ENCODE peak calls at places on chromosomes 1 and 21, in four cellular contexts. One of them, this sample, is unnamed.

GRCh38 chr21:32777269-32777668 is 5.7 kb upstream of the PAXBP1 start:
- DNase-seq in GM12878: no peak
- DNase-seq in K562: no peak
- DNase-seq in HepG2: no peak
- DNase-seq in this sample: no peak

GRCh38 chr1:53107090-53107489 is 35.3 kb downstream of the SLC1A7 start:
- DNase-seq in K562: no peak
- DNase-seq in HepG2: no peak
- DNase-seq in GM12878: no peak
- DNase-seq in this sample: no peak

GRCh38 chr1:88983791-88984552 is 8.5 kb downstream of the KYAT3 start:
- DNase-seq in HepG2: peak
- DNase-seq in GM12878: no peak
- DNase-seq in K562: peak
- DNase-seq in this sample: no peak

GRCh38 chr1:242890211-242890741 is 364.8 kb downstream of the CEP170 start:
- DNase-seq in HepG2: no peak
- DNase-seq in K562: peak
- DNase-seq in GM12878: no peak
- DNase-seq in this sample: peak

GRCh38 chr21:31908106-31909031 is 35.5 kb downstream of the HUNK start:
- DNase-seq in GM12878: no peak
- DNase-seq in HepG2: peak
- DNase-seq in K562: no peak
- DNase-seq in this sample: peak

GRCh38 chr1:78145105-78145580 is 99.4 kb downstream of the GIPC2 start:
- DNase-seq in K562: peak
- DNase-seq in HepG2: peak
- DNase-seq in GM12878: no peak
- DNase-seq in this sample: peak

GRCh38 chr1:996851-997727 is 2.8 kb downstream of the HES4 start:
- DNase-seq in K562: no peak
- DNase-seq in GM12878: no peak
- DNase-seq in HepG2: no peak
- DNase-seq in this sample: no peak

GRCh38 chr21:22965455-22966125 is 1967.4 kb downstream of the NCAM2 start:
- DNase-seq in GM12878: no peak
- DNase-seq in K562: no peak
- DNase-seq in HepG2: no peak
- DNase-seq in this sample: no peak

GRCh38 chr1:87673748-87674147 is 345.1 kb downstream of the LMO4 start:
- DNase-seq in GM12878: no peak
- DNase-seq in HepG2: no peak
- DNase-seq in K562: no peak
- DNase-seq in this sample: no peak

GRCh38 chr21:14040386-14040785 is 170.4 kb downstream of the LIPI start:
- DNase-seq in GM12878: no peak
- DNase-seq in K562: no peak
- DNase-seq in HepG2: no peak
- DNase-seq in this sample: no peak

GRCh38 chr1:60428161-60428560 is 354.6 kb upstream of the C1orf87 start:
- DNase-seq in K562: no peak
- DNase-seq in GM12878: no peak
- DNase-seq in HepG2: no peak
- DNase-seq in this sample: no peak

GRCh38 chr1:1304331-1305299 is 3.1 kb downstream of the ACAP3 start:
- DNase-seq in HepG2: peak
- DNase-seq in K562: peak
- DNase-seq in GM12878: no peak
- DNase-seq in this sample: peak

DNA sequence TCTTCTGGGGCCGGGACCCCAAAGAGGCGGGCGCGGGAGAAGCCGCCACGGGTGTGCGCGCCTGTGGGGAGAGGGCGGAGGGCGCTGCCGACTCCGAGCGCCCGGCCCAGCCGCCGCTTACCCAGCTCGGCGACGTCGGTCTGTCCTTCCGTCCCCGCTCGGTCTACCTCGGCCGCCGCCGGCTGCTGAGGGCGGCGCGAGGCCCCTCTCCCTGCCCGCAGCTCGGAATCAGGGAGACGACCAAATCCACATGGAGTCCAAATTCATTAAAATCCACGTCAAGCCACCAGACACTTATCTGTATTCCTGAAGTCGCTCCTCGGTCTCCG is 698 bp downstream of the PLXNA2 start:
- DNase-seq in GM12878: no peak
- DNase-seq in K562: no peak
- DNase-seq in HepG2: no peak
- DNase-seq in this sample: no peak
- TF ChIP-seq ATF3 in GM12878: no peak
- TF ChIP-seq ATF3 in K562: no peak
- TF ChIP-seq ATF3 in HepG2: no peak
- TF ChIP-seq ATF3 in this sample: no peak

DNA sequence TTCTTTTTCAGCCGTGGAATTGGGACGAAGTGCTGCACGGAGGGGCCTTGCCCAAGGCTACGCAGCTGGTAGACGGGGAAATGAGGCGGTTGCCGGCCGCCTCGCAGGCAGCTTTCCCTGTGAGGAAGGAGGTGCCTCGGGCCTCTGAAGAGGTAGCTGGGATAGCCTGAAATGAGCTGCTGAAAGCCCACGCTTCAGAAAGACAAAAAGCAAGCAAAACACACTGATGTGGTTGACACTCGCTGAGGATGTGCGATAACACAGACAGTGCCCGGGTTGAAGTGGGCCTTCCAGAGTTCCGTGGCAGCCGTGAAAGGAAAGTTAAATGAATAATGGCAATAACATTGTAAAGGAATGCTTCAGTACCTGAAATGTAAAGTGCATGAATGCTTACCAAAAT is 47.2 kb downstream of the S1PR1 start:
- DNase-seq in GM12878: no peak
- DNase-seq in HepG2: no peak
- DNase-seq in K562: peak
- DNase-seq in this sample: no peak
- TF ChIP-seq TCF7 in GM12878: no peak
- TF ChIP-seq TCF7 in HepG2: no peak
- TF ChIP-seq TCF7 in K562: no peak
- TF ChIP-seq TCF7 in this sample: no peak

DNA sequence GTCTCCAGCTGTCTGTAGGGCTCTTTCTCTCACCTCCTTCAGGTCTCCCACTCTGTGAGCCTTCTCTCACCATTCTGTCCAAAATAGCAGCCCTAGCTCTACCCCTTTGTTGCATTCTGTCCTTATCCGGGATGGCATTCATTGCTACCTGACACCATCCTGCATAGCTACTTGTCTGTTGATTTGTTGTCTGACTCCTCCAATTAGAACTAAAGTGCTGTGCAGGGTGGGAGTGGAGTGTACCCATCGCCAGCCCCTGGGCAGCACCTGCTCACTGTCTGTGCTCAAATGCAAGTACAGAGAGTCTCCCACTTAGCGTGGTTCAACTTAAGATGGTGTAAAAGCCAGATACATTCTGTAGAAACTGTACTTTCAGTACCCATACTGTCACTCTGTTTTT is 8.9 kb downstream of the PGBD2 start:
- DNase-seq in K562: no peak
- DNase-seq in GM12878: no peak
- DNase-seq in HepG2: no peak
- DNase-seq in this sample: no peak
- TF ChIP-seq ATF2 in K562: no peak
- TF ChIP-seq ATF2 in GM12878: no peak
- TF ChIP-seq ATF2 in HepG2: no peak
- TF ChIP-seq ATF2 in this sample: no peak

GRCh38 chr1:48777219-48777895 is 666 bp upstream of the BEND5 start:
- DNase-seq in K562: no peak
- DNase-seq in HepG2: no peak
- DNase-seq in GM12878: no peak
- DNase-seq in this sample: no peak
- TF ChIP-seq ATF3 in K562: no peak
- TF ChIP-seq ATF3 in HepG2: no peak
- TF ChIP-seq ATF3 in GM12878: no peak
- TF ChIP-seq ATF3 in this sample: no peak

GRCh38 chr1:188433428-188433827 is 1604.7 kb downstream of the PLA2G4A start:
- DNase-seq in HepG2: no peak
- DNase-seq in GM12878: no peak
- DNase-seq in K562: no peak
- DNase-seq in this sample: no peak
- TF ChIP-seq TCF7 in HepG2: no peak
- TF ChIP-seq TCF7 in GM12878: no peak
- TF ChIP-seq TCF7 in K562: no peak
- TF ChIP-seq TCF7 in this sample: no peak

GRCh38 chr1:230110971-230111370 is 43.9 kb downstream of the GALNT2 start:
- DNase-seq in K562: no peak
- DNase-seq in HepG2: no peak
- DNase-seq in GM12878: no peak
- DNase-seq in this sample: no peak

GRCh38 chr1:230112782-230113181 is 45.7 kb downstream of the GALNT2 start:
- DNase-seq in HepG2: no peak
- DNase-seq in K562: no peak
- DNase-seq in GM12878: no peak
- DNase-seq in this sample: no peak

GRCh38 chr1:230113230-230113604 is 46.2 kb downstream of the GALNT2 start:
- DNase-seq in GM12878: no peak
- DNase-seq in K562: no peak
- DNase-seq in HepG2: no peak
- DNase-seq in this sample: no peak

GRCh38 chr1:230113605-230114241 is 46.7 kb downstream of the GALNT2 start:
- DNase-seq in GM12878: no peak
- DNase-seq in K562: no peak
- DNase-seq in HepG2: no peak
- DNase-seq in this sample: no peak

GRCh38 chr1:230112131-230112701 is 45.2 kb downstream of the GALNT2 start:
- DNase-seq in HepG2: no peak
- DNase-seq in K562: peak
- DNase-seq in GM12878: no peak
- DNase-seq in this sample: no peak
- TF ChIP-seq ATF2 in HepG2: no peak
- TF ChIP-seq ATF2 in K562: no peak
- TF ChIP-seq ATF2 in GM12878: no peak
- TF ChIP-seq ATF2 in this sample: no peak

GRCh38 chr1:71737768-71738167 is 544.6 kb downstream of the NEGR1 start:
- DNase-seq in K562: no peak
- DNase-seq in HepG2: no peak
- DNase-seq in GM12878: no peak
- DNase-seq in this sample: peak

GRCh38 chr1:71738256-71738655 is 544.1 kb downstream of the NEGR1 start:
- DNase-seq in HepG2: no peak
- DNase-seq in GM12878: no peak
- DNase-seq in K562: no peak
- DNase-seq in this sample: no peak

DNA sequence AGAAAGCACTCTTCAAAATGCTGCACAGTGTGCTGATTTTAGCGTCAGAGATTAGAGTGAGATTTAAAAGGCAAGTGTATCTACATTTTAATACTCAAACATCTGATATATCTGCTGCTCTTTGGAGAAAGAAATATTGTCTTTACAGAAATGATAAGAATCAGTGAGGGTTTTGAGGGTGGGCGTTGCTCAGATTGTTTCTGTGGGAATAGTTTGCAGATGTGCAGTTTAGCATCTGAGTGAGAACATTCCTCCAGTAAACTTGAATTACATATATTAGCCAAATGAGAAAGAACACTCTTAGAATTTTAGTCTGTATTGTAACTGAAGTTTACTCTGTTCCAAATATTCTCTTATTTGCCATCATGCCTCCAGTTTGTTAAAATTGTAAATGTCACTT is 549.2 kb downstream of the NEGR1 start:
- DNase-seq in GM12878: no peak
- DNase-seq in HepG2: no peak
- DNase-seq in K562: no peak
- DNase-seq in this sample: no peak
- TF ChIP-seq ATF3 in GM12878: no peak
- TF ChIP-seq ATF3 in HepG2: no peak
- TF ChIP-seq ATF3 in K562: no peak
- TF ChIP-seq ATF3 in this sample: no peak

GRCh38 chr1:26936823-26937222 is 15.3 kb downstream of the NUDC start:
- DNase-seq in GM12878: no peak
- DNase-seq in K562: no peak
- DNase-seq in HepG2: no peak
- DNase-seq in this sample: no peak

GRCh38 chr1:26938004-26938658 is 16.6 kb downstream of the NUDC start:
- DNase-seq in K562: peak
- DNase-seq in GM12878: no peak
- DNase-seq in HepG2: peak
- DNase-seq in this sample: no peak

GRCh38 chr1:26932536-26932935 is 11.0 kb downstream of the NUDC start:
- DNase-seq in HepG2: no peak
- DNase-seq in GM12878: peak
- DNase-seq in K562: no peak
- DNase-seq in this sample: no peak
- TF ChIP-seq TCF7 in HepG2: no peak
- TF ChIP-seq TCF7 in GM12878: no peak
- TF ChIP-seq TCF7 in K562: no peak
- TF ChIP-seq TCF7 in this sample: no peak